ENCODE peak calls at places on chromosome 18, in nine cellular contexts. F, X, R, B, U, M, N, I and W are unnamed samples.

GRCh38 chr18:61606759-61607158 is 273.5 kb downstream of the CDH20 start:
- DNase-seq in F (peak; percentile 90), M (peak; percentile 88), I (no peak), N (peak; percentile 81), B (peak; percentile 33), R (peak; percentile 93), X (peak; percentile 92), U (no peak), W (peak; percentile 89)

GRCh38 chr18:69817335-69817935 is 130.2 kb downstream of the CD226 start:
- DNase-seq in R (peak; percentile 98), I (no peak), U (no peak), F (no peak), N (no peak), M (peak; percentile 88), B (no peak), X (peak; percentile 87), W (peak; percentile 67)

GRCh38 chr18:51433296-51433695 is 235.8 kb upstream of the MEX3C start:
- DNase-seq in R (no peak), F (no peak), N (no peak), U (no peak), B (no peak), I (no peak), M (no peak), X (no peak), W (no peak)

GRCh38 chr18:79460445-79461300 is 64.9 kb downstream of the NFATC1 start:
- DNase-seq in B (no peak), M (no peak), N (no peak), I (no peak), F (no peak), R (peak; percentile 4), X (peak; percentile 25), U (no peak), W (no peak)

GRCh38 chr18:57087985-57088384 is 58.9 kb upstream of the BOD1L2 start:
- DNase-seq in I (no peak), M (no peak), U (no peak), F (no peak), R (no peak), X (peak; percentile 6), B (no peak), N (peak; percentile 6), W (peak; percentile 41)

GRCh38 chr18:48191494-48191893 is 217.7 kb downstream of the ZBTB7C start:
- DNase-seq in B (no peak), N (no peak), F (no peak), R (no peak), U (no peak), X (no peak), M (no peak), I (no peak), W (no peak)

GRCh38 chr18:52874774-52875173 is 534.8 kb downstream of the DCC start:
- DNase-seq in R (no peak), U (no peak), M (no peak), N (no peak), F (no peak), I (no peak), X (no peak), B (no peak), W (no peak)

GRCh38 chr18:22432672-22433137 is 15.0 kb upstream of the CTAGE1 start:
- DNase-seq in B (peak; percentile 69), U (no peak), I (no peak), R (peak; percentile 97), X (peak; percentile 94), F (peak; percentile 86), M (peak; percentile 93), N (peak; percentile 26), W (peak; percentile 89)

GRCh38 chr18:6938003-6938402 is 179.6 kb downstream of the LAMA1 start:
- DNase-seq in M (no peak), X (no peak), B (no peak), I (no peak), N (no peak), F (no peak), U (no peak), R (no peak), W (no peak)

GRCh38 chr18:8997634-8998033 is 104.9 kb upstream of the NDUFV2 start:
- DNase-seq in X (no peak), M (no peak), N (no peak), B (no peak), F (no peak), R (no peak), I (no peak), U (no peak), W (no peak)

GRCh38 chr18:75107196-75107930 is 101.6 kb downstream of the PTGR3 start:
- DNase-seq in F (no peak), U (no peak), X (no peak), B (no peak), N (no peak), R (no peak), M (no peak), I (no peak), W (no peak)

GRCh38 chr18:59730896-59731295 is 33.7 kb upstream of the CCBE1 start:
- DNase-seq in F (no peak), R (no peak), I (no peak), B (no peak), U (no peak), X (no peak), M (no peak), N (no peak), W (no peak)

GRCh38 chr18:60040966-60041365 is 141.2 kb downstream of the PMAIP1 start:
- DNase-seq in U (no peak), I (no peak), R (no peak), X (peak; percentile 37), M (peak; percentile 26), B (no peak), F (no peak), N (no peak), W (peak; percentile 9)

GRCh38 chr18:22448238-22448637 is 30.5 kb upstream of the CTAGE1 start:
- DNase-seq in R (no peak), F (no peak), M (no peak), X (no peak), I (no peak), B (no peak), U (no peak), N (no peak), W (no peak)

GRCh38 chr18:7415081-7415894 is 151.8 kb upstream of the PTPRM start:
- DNase-seq in N (no peak), X (no peak), B (no peak), M (no peak), R (no peak), F (no peak), U (peak; percentile 87), I (no peak), W (peak; percentile 33)

GRCh38 chr18:10481831-10482230 is 27.4 kb downstream of the APCDD1 start:
- DNase-seq in I (no peak), M (no peak), X (no peak), R (no peak), F (no peak), U (no peak), N (no peak), B (no peak), W (no peak)

DNA sequence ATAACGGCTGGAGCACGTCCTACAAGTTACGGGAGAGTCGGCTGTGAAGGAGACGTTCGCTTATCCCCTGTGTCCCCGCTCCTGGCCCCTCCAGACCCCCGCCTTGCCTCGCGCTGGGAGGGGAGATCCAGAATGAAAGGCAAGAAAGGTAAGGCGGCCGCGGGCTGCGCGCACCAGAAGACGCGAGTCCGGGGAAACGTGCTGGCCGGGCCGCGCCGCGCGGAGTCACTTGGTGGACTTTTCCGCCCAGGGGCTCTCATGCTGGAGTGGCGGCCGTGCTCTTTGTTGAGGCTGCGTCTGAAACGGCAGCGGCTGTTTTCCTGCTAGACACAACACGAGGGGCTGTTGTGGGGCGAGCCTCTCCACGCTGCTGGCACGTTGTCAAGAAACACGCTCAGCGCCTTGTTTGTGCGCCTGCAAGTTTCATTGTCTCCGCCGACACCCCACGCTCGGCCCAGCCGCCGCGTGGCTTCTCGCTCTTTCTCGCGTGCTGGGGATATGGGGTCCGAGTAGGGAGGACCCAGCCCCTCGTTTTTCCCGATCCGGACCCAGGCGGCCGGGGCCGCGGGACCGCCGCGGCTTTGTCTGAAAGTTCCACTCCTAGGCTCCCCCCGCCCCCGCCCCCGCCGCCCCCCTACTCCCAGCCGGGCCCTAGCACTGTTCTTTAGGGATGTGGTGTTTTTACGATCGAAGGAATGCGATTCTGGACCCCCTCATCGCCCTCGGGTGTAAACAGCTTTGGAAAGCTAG is 561 bp downstream of the TGIF1 start:
- DNase-seq in U (no peak), R (peak; percentile 73), I (peak; percentile 60), X (peak; percentile 72), M (peak; percentile 61), F (peak; percentile 93), N (no peak), B (peak; percentile 74), W (no peak)
- H3K9ac ChIP-seq in U (no peak overlapping the region), R (peak overlapping the region; percentile 98), I (peak overlapping the region; percentile 99), X (peak overlapping the region; percentile 97), M (peak overlapping the region; percentile 99), F (peak overlapping the region; percentile 96), N (peak overlapping the region; percentile 79), B (peak overlapping the region; percentile 93), W (peak overlapping the region; percentile 95)

GRCh38 chr18:42801706-42802105 is 313.8 kb downstream of the RIT2 start:
- DNase-seq in N (no peak), R (no peak), X (peak; percentile 59), I (no peak), M (peak; percentile 54), U (no peak), B (no peak), F (no peak), W (no peak)
- TF ChIP-seq CTCF in N (no peak), R (no peak), X (no peak), I (no peak), M (no peak), U (no peak), B (no peak), F (no peak), W (no peak)

GRCh38 chr18:35311506-35311905 is 21.5 kb upstream of the ZSCAN30 start:
- DNase-seq in U (no peak), X (peak; percentile 57), B (no peak), I (no peak), R (peak; percentile 65), M (peak; percentile 50), F (no peak), N (no peak), W (peak; percentile 32)

GRCh38 chr18:35303610-35304009 is 13.6 kb upstream of the ZSCAN30 start:
- DNase-seq in M (no peak), F (no peak), I (no peak), N (no peak), X (no peak), U (no peak), R (no peak), B (no peak), W (no peak)

DNA sequence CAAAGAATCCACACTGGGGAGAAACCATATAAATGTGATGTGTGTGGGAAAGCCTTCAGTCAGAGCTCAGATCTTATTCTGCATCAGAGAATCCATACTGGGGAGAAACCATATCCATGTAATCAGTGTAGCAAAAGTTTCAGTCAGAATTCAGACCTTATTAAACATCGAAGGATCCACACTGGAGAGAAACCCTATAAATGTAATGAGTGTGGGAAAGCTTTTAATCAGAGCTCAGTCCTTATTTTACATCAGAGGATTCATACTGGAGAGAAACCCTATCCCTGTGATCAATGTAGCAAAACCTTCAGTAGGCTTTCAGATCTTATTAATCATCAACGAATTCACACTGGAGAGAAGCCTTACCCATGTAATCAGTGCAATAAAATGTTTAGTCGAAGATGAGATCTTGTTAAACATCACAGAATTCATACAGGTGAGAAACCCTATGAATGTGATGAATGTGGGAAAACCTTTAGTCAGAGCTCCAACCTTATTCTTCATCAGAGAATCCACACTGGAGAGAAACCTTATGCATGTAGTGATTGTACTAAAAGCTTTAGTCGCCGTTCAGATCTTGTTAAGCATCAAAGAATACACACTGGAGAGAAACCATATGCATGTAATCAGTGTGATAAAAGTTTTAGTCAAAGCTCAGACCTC is 16.7 kb upstream of the ZSCAN30 start:
- DNase-seq in N (no peak), B (no peak), R (no peak), X (no peak), U (no peak), M (no peak), F (no peak), I (no peak), W (no peak)
- H3K9me3 ChIP-seq in N (peaks cover 23% of the 10 kb centered on the region), B (peaks cover 9% of the 10 kb centered on the region), R (peaks cover 74% of the 10 kb centered on the region), X (peaks cover 7% of the 10 kb centered on the region), U (no peaks in the 10 kb centered on the region), M (peaks cover 60% of the 10 kb centered on the region), F (peaks cover 77% of the 10 kb centered on the region), I (peaks cover 41% of the 10 kb centered on the region), W (peaks cover 78% of the 10 kb centered on the region)

GRCh38 chr18:49249523-49249922 is 210.9 kb downstream of the DYM start:
- DNase-seq in X (peak; percentile 85), B (no peak), M (peak; percentile 78), R (peak; percentile 88), I (no peak), F (no peak), U (no peak), N (no peak), W (peak; percentile 79)
- H3K9ac ChIP-seq in X (no peak overlapping the region), B (no peak overlapping the region), M (no peak overlapping the region), R (no peak overlapping the region), I (no peak overlapping the region), F (no peak overlapping the region), U (no peak overlapping the region), N (no peak overlapping the region), W (no peak overlapping the region)